ENCODE peak calls at places on chromosome 20, in seven cellular contexts. Z is HCT116, U is H1, P is GM12878, C is HepG2, I is SK-N-SH, S is K562. O is an unnamed sample.

GRCh38 chr20:58309607-58310290 is at the start of gene RAB22A:
- DNase-seq in Z (peak; percentile 39), U (peak; percentile 84), P (no peak), C (peak; percentile 56), I (peak; percentile 98), S (peak; percentile 94), O (peak; percentile 86)

GRCh38 chr20:43941476-43942212 is 27.0 kb downstream of the TOX2 start:
- DNase-seq in Z (no peak), U (no peak), P (no peak), C (no peak), I (no peak), S (no peak), O (no peak)

GRCh38 chr20:44104807-44105517 is 82.0 kb downstream of the JPH2 start:
- DNase-seq in Z (no peak), U (no peak), P (no peak), C (no peak), I (peak; percentile 52), S (no peak), O (peak; percentile 51)

GRCh38 chr20:58847483-58847882 is 3.2 kb downstream of the GNAS-AS1 start:
- DNase-seq in Z (no peak), U (no peak), P (no peak), C (no peak), I (no peak), S (no peak), O (no peak)

GRCh38 chr20:38426006-38426405 is 9.1 kb downstream of the SNHG17 start:
- DNase-seq in Z (no peak), U (no peak), P (no peak), C (peak; percentile 40), I (no peak), S (no peak), O (no peak)

GRCh38 chr20:11993886-11994466 is 76.3 kb downstream of the BTBD3 start:
- DNase-seq in Z (no peak), U (no peak), P (no peak), C (no peak), I (no peak), S (no peak), O (no peak)

GRCh38 chr20:54860716-54861115 is 385.3 kb downstream of the DOK5 start:
- DNase-seq in Z (no peak), U (no peak), P (no peak), C (no peak), I (no peak), S (no peak), O (no peak)

GRCh38 chr20:57089701-57090144 is 176.7 kb downstream of the BMP7 start:
- DNase-seq in Z (peak; percentile 34), U (peak; percentile 97), P (no peak), C (peak; percentile 63), I (peak; percentile 92), S (peak; percentile 82), O (peak; percentile 74)

GRCh38 chr20:34546751-34547181 is 11.8 kb upstream of the MAP1LC3A start:
- DNase-seq in Z (no peak), U (no peak), P (no peak), C (no peak), I (no peak), S (no peak), O (no peak)

GRCh38 chr20:5529331-5530142 is 212.8 kb upstream of the PROKR2 start:
- DNase-seq in Z (peak; percentile 47), U (peak; percentile 90), P (peak; percentile 26), C (peak; percentile 84), I (peak; percentile 73), S (peak; percentile 63), O (peak; percentile 86)

GRCh38 chr20:62267543-62267942 is 29.2 kb downstream of the OSBPL2 start:
- DNase-seq in Z (no peak), U (no peak), P (no peak), C (no peak), I (no peak), S (no peak), O (no peak)

GRCh38 chr20:59151820-59152219 is 11.8 kb upstream of the ZNF831 start:
- DNase-seq in Z (no peak), U (no peak), P (no peak), C (no peak), I (no peak), S (no peak), O (no peak)

GRCh38 chr20:57922701-57923100 is 212.9 kb upstream of the PMEPA1 start:
- DNase-seq in Z (no peak), U (no peak), P (no peak), C (no peak), I (no peak), S (no peak), O (no peak)

GRCh38 chr20:40493071-40493470 is 196.0 kb downstream of the MAFB start:
- DNase-seq in Z (no peak), U (no peak), P (no peak), C (no peak), I (no peak), S (no peak), O (no peak)

GRCh38 chr20:32518593-32519366 is 66.4 kb downstream of the NOL4L start:
- DNase-seq in Z (no peak), U (no peak), P (no peak), C (no peak), I (peak; percentile 65), S (no peak), O (no peak)

GRCh38 chr20:44610313-44610965 is 28.1 kb downstream of the PKIG start:
- DNase-seq in Z (no peak), U (no peak), P (no peak), C (no peak), I (no peak), S (no peak), O (no peak)

GRCh38 chr20:16493486-16493885 is 79.8 kb downstream of the KIF16B start:
- DNase-seq in Z (no peak), U (no peak), P (no peak), C (no peak), I (no peak), S (no peak), O (no peak)

GRCh38 chr20:31675828-31676533 is 38.3 kb downstream of the COX4I2 start:
- DNase-seq in Z (no peak), U (no peak), P (no peak), C (no peak), I (no peak), S (peak; percentile 82), O (no peak)

GRCh38 chr20:62211769-62212288 is 8.2 kb downstream of the HRH3 start:
- DNase-seq in Z (no peak), U (no peak), P (no peak), C (no peak), I (no peak), S (no peak), O (no peak)

GRCh38 chr20:44033344-44033743 is 118.7 kb downstream of the TOX2 start:
- DNase-seq in Z (no peak), U (no peak), P (no peak), C (no peak), I (peak; percentile 38), S (no peak), O (no peak)

GRCh38 chr20:44447827-44448419 is 27.8 kb upstream of the TTPAL start:
- DNase-seq in Z (no peak), U (no peak), P (no peak), C (no peak), I (no peak), S (no peak), O (no peak)

GRCh38 chr20:64116016-64116415 is 8.7 kb upstream of the NPBWR2 start:
- DNase-seq in Z (no peak), U (peak; percentile 41), P (no peak), C (no peak), I (no peak), S (no peak), O (no peak)
- TF ChIP-seq JUND in Z (no peak), U (no peak), P (no peak), C (no peak), I (no peak), S (no peak), O (no peak)

DNA sequence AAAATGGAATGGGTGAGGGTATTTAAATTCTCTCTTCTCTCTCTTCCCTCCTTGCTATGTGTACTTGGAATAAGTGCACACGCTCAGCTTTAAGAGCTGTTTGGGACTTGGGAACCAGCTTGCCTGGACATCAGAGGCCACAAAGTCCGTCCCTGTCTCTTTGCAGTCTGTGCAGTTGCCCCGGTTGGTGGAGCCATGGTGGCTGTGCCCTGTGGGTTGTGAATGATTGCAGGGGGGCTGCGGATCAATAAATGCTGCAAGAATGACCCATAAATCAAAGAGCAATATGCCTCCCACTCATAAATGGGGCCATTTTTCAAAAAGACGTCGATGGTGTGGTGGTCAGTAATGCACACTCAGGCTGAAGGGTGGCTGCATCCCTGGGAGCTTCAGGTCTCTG is 135.1 kb upstream of the CST7 start:
- DNase-seq in Z (no peak), U (no peak), P (no peak), C (no peak), I (no peak), S (no peak), O (no peak)
- TF ChIP-seq JUND in Z (no peak), U (no peak), P (no peak), C (no peak), I (no peak), S (no peak), O (no peak)

DNA sequence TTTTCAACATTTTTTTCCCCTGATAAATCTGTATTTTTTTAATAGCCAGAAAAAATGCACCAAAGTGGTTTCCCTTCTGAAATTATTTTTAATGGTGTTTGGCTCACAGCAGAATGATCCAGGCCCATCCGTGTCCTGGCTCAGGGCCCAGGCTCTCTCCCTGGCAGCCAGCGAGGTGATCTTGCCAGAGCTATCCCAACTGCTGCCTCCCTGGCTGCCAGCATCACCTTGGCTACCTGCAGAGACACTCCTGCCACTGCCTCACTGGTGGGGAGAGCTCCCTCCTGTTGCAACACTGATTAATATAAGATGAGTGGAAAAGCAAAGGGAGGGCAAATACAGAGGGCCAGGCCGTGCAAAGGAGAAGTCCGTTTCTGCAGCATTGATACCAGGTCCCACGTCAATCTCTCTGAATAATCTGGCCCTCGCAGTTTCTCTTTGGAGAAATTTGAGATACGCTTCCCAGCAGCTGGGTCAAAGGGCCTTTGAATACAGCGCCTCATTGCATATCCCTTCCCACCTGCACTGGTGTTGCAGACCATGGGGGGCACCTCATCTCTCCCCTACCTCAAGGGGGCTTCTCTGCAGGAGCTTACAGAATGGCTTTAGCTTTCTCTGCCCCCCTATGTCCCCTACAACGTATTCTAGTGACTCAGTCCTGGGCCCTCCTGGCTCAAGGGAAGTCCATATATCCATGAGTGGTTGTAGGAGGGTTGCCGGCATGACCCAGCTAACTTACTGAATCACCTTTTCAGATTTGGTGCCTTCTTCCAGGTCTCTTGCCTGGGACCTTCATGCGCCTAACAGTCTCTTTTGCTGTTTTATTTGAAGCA is 12.8 kb upstream of the DSTN start:
- DNase-seq in Z (no peak), U (peak; percentile 45), P (no peak), C (no peak), I (peak; percentile 53), S (no peak), O (peak; percentile 68)
- TF ChIP-seq JUND in Z (no peak), U (no peak), P (no peak), C (no peak), I (no peak), S (no peak), O (no peak)

DNA sequence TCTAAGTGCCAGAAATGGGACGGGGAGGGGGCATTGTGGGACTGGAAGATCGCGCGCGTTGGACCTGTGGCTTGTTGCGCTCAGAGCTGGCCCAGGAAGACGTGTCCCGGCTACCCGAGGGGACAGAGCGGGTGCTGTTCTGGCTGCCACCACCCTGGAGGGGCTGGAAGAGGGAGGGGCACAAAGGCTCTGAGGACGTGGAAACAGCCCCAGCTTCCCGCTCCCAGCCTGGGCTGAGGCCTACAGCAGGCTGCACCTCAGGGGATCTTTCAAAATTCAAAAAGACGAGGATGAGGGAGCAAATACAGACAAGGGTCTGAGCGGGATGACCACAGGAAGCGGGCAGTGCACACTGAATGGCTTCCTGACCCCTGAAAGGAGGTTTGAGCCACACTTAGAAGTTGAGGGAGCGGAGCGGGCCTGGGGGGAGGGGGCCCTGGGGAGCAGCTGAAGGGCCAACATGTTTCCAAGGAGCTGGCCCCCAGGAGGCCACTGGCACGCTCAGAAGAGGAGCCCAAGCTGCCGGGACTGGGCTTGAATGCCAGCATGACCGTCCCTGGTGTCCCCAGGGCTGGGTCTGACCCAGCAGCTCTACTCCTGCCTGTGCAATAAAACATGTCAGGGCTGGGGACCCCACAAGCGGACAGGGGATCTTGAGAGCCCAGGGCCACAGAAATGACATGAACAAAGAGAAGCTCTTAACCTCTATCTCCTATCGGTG is 1.3 kb downstream of the OXT start:
- DNase-seq in Z (no peak), U (no peak), P (no peak), C (no peak), I (no peak), S (no peak), O (no peak)
- TF ChIP-seq JUND in Z (no peak), U (no peak), P (no peak), C (no peak), I (no peak), S (no peak), O (no peak)

O was measured in T47D.